ENCODE peak calls at places on chromosome 9, in four cellular contexts. H, F, Z and G are unnamed samples.

GRCh38 chr9:27487128-27487527 is 37.0 kb upstream of the IFNK start:
- DNase-seq in H (no peak), F (no peak), Z (no peak), G (no peak)

GRCh38 chr9:21465859-21466518 is 16.1 kb downstream of the IFNE start:
- DNase-seq in H (no peak), F (peak), Z (peak), G (peak)

GRCh38 chr9:86944974-86945867 is 2.1 kb downstream of the GAS1 start:
- DNase-seq in H (no peak), F (peak), Z (peak), G (no peak)

GRCh38 chr9:115643948-115644727 is 509.5 kb upstream of the PAPPA start:
- DNase-seq in H (no peak), F (no peak), Z (peak), G (peak)

GRCh38 chr9:131875828-131876485 is 136.1 kb upstream of the RAPGEF1 start:
- DNase-seq in H (no peak), F (peak), Z (peak), G (peak)

GRCh38 chr9:138053321-138053868 is 175.8 kb downstream of the CACNA1B start:
- DNase-seq in H (no peak), F (no peak), Z (no peak), G (no peak)

GRCh38 chr9:126347911-126348760 is 21.5 kb downstream of the MVB12B start:
- DNase-seq in H (no peak), F (no peak), Z (no peak), G (no peak)

GRCh38 chr9:93346240-93347112 is 105.0 kb upstream of the FAM120A start:
- DNase-seq in H (no peak), F (no peak), Z (peak), G (no peak)

GRCh38 chr9:101711330-101711941 is 27.0 kb downstream of the GRIN3A start:
- DNase-seq in H (no peak), F (no peak), Z (peak), G (peak)

GRCh38 chr9:76876098-76876497 is 29.8 kb downstream of the PRUNE2 start:
- DNase-seq in H (no peak), F (no peak), Z (peak), G (peak)

GRCh38 chr9:80557256-80557655 is 985.5 kb downstream of the TLE4 start:
- DNase-seq in H (no peak), F (no peak), Z (peak), G (no peak)

GRCh38 chr9:104872959-104873850 is 54.8 kb downstream of the ABCA1 start:
- DNase-seq in H (peak), F (peak), Z (peak), G (peak)

GRCh38 chr9:91783411-91783810 is 166.6 kb downstream of the ROR2 start:
- DNase-seq in H (no peak), F (no peak), Z (no peak), G (no peak)

GRCh38 chr9:3746296-3747275 is 220.8 kb upstream of the RFX3 start:
- DNase-seq in H (no peak), F (peak), Z (peak), G (peak)

GRCh38 chr9:130997925-130998595 is 10.9 kb upstream of the LAMC3 start:
- DNase-seq in H (peak), F (peak), Z (peak), G (peak)

GRCh38 chr9:125911861-125912260 is 164.7 kb downstream of the PBX3 start:
- DNase-seq in H (no peak), F (no peak), Z (peak), G (no peak)

GRCh38 chr9:134909511-134910105 is 8.1 kb downstream of the FCN1 start:
- DNase-seq in H (no peak), F (peak), Z (no peak), G (no peak)

GRCh38 chr9:86766912-86767311 is 180.4 kb downstream of the GAS1 start:
- DNase-seq in H (no peak), F (peak), Z (peak), G (peak)

GRCh38 chr9:68505681-68506409 is 34.8 kb downstream of the TMEM252 start:
- DNase-seq in H (no peak), F (no peak), Z (no peak), G (peak)

GRCh38 chr9:70481471-70481870 is 67.0 kb upstream of the KLF9 start:
- DNase-seq in H (no peak), F (no peak), Z (no peak), G (no peak)

GRCh38 chr9:121220996-121221671 is 19.5 kb upstream of the RAB14 start:
- DNase-seq in H (no peak), F (no peak), Z (no peak), G (no peak)

GRCh38 chr9:115640887-115641286 is 512.7 kb upstream of the PAPPA start:
- DNase-seq in H (no peak), F (no peak), Z (peak), G (peak)

GRCh38 chr9:96075111-96075510 is 199.6 kb downstream of the ERCC6L2 start:
- DNase-seq in H (no peak), F (no peak), Z (no peak), G (no peak)
- H3K4me3 ChIP-seq in H (no peak), F (no peak), Z (no peak), G (no peak)

DNA sequence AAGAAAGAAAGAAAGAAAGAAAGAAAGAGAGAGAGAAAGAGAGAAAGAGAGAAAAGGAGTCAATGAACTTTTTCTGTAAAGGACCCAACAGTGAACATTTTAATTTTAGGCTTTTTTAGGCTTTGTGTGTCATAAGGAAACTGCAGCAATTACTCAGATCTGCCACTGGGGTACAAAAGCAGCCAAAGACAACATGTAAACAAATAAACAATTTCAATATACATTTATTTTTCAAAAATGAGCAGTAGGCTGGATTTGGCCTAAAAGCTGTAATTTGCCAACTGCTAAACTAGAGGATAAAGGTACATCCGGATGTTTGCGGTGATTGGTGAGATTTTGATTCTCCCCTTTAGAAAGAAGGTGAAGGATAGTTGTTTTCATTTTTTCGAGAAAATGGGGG is 143.6 kb downstream of the CEMIP2 start:
- DNase-seq in H (no peak), F (no peak), Z (no peak), G (no peak)
- TF ChIP-seq CTCF in H (no peak), F (peak), Z (peak), G (peak)

DNA sequence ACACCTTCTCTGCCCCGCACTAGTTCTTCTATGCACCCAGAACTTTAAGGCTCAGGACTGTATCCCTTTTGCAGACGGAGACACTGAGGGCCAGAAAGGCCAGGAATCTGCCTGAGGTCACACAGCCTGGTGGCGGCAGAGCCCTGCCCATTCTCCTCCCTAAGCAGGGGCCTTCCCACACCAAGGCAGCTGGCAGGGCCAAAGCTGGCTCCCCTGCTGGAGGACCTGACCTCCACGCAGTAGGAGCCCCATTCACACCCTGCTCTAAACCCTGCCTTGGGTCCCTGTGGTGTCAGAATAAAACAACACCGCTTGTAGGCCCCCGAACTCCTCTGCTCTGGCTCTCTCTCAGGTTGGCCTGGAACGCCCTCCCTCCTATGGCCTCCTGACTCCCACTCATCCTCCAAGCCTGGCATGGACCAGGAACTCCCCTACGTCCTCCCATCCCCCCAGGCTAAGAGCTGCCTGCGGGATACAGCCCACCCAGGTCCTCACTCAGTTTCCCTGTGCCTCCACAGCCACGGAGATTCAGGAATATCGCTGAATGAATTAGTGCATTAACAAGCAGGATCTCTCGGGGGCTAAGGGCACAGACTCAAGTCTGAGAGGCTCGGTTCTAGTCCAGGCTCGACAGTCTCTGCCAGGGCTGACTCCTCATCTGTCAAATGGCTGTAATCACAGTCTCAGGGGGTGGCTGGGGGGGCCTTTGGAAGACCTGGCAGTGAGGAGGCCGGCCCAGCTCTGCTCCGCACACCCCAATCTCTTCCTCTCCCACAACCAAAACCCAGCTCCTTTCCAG is 2.8 kb downstream of the ST6GALNAC6 start:
- DNase-seq in H (no peak), F (peak), Z (no peak), G (no peak)
- H3K4me3 ChIP-seq in H (peak), F (peak), Z (peak), G (no peak)

GRCh38 chr9:128729766-128730517 is 6.0 kb upstream of the ZDHHC12 start:
- DNase-seq in H (no peak), F (no peak), Z (no peak), G (no peak)
- TF ChIP-seq CTCF in H (no peak), F (no peak), Z (no peak), G (no peak)

GRCh38 chr9:95757483-95757882 is 118.0 kb upstream of the ERCC6L2 start:
- DNase-seq in H (no peak), F (no peak), Z (no peak), G (no peak)
- H3K4me3 ChIP-seq in H (no peak), F (no peak), Z (no peak), G (no peak)

GRCh38 chr9:38032266-38032830 is 36.7 kb downstream of the SHB start:
- DNase-seq in H (no peak), F (no peak), Z (no peak), G (no peak)

GRCh38 chr9:38031594-38031993 is 37.4 kb downstream of the SHB start:
- DNase-seq in H (no peak), F (no peak), Z (no peak), G (no peak)

GRCh38 chr9:38029923-38030638 is 38.9 kb downstream of the SHB start:
- DNase-seq in H (no peak), F (peak), Z (no peak), G (no peak)

GRCh38 chr9:38027714-38028113 is 41.3 kb downstream of the SHB start:
- DNase-seq in H (no peak), F (peak), Z (no peak), G (no peak)

DNA sequence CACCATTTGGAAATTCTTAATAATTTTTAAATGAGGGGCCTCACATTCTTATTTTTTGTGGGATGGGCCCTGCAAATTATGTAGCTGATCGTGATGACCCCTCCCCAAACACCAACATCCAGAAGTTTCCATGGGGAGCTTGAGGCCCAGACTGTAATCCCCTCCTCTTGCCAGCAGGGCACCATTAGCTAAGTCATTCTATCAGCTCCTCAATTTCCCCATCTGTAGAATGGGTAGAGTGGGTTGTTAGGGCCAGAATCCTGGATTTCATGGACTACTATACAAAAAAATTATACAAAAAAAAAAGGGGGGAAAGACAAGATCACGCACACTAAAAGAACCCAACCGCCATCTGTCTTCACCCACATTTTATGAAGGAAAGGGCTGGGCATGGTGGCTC is 38.4 kb downstream of the SHB start:
- DNase-seq in H (no peak), F (no peak), Z (no peak), G (no peak)
- TF ChIP-seq CTCF in H (no peak), F (no peak), Z (peak), G (peak)

DNA sequence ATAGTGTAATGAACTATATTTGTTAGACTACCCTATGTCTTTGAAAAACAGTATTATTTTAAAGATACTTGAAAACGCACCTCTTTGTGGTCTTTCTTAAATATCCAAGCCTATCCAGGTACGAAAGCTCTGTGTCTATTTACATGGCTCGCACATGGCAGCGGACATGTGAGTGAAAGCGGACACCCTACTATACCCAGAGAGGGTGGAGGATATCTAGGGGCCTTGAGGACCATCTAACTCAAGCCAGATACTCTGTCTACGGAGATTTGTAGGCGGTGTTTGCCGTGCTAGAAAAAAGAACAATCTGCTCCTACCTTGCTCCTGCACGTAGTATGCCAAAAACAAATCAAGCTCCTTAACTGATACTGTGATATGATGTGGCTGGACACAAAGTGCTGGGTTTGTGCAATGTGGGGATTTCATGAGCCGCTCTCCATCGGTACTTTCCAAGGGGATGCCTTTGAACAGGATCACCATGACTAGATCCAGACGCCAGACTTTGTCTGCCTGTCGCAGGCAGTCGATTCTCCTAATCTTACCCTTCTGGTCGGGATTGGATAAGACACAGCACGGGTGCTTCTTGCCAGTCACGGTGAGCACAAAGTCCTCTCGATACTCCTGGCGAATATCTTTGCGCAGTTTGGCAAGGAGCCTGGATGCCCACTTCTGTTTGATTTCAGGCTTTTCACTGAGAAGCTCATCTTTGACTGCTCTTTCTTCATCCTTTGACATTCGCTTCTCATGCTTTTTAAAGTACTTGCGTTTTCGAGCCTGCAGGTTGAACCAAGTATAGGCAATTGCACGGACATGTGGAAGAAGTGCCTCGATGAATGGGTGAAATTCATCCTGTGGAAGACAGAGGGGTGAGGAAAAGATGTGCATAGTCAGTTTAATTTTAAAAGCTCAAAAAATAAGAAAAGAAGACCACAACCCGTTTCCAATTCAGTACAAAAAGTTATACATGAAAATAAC is 7.0 kb downstream of the NFIB start:
- DNase-seq in H (no peak), F (no peak), Z (peak), G (peak)
- H3K4me3 ChIP-seq in H (peak), F (no peak), Z (no peak), G (no peak)

GRCh38 chr9:36204906-36205547 is 14.3 kb downstream of the CLTA start:
- DNase-seq in H (no peak), F (peak), Z (no peak), G (no peak)
- TF ChIP-seq CTCF in H (peak), F (peak), Z (peak), G (peak)